ENCODE peak calls at places on chromosome 7, in five cellular contexts. N, A, M, L and T are unnamed samples.

GRCh38 chr7:34869016-34869415 is 168.3 kb downstream of the DPY19L1 start:
- DNase-seq in N (no peak), A (no peak), M (no peak), L (no peak), T (no peak)

GRCh38 chr7:4175346-4175973 is 506.6 kb upstream of the FOXK1 start:
- DNase-seq in N (no peak), A (no peak), M (no peak), L (no peak), T (no peak)

GRCh38 chr7:90595801-90596683 is at the start of gene CDK14:
- DNase-seq in N (no peak), A (no peak), M (peak; percentile 75), L (peak; percentile 25), T (peak; percentile 89)

GRCh38 chr7:158422551-158423189 is 165.0 kb downstream of the PTPRN2 start:
- DNase-seq in N (no peak), A (no peak), M (no peak), L (no peak), T (no peak)

GRCh38 chr7:30301751-30302150 is 17.4 kb downstream of the ZNRF2 start:
- DNase-seq in N (no peak), A (no peak), M (no peak), L (no peak), T (no peak)

GRCh38 chr7:35418716-35419425 is 165.0 kb upstream of the TBX20 start:
- DNase-seq in N (no peak), A (no peak), M (no peak), L (no peak), T (peak; percentile 56)

GRCh38 chr7:35596061-35596460 is 98.9 kb downstream of the HERPUD2 start:
- DNase-seq in N (no peak), A (no peak), M (peak; percentile 88), L (no peak), T (no peak)

GRCh38 chr7:36287371-36288241 is 102.1 kb upstream of the ANLN start:
- DNase-seq in N (no peak), A (no peak), M (no peak), L (no peak), T (no peak)

GRCh38 chr7:8065356-8065813 is 96.8 kb downstream of the GLCCI1 start:
- DNase-seq in N (no peak), A (no peak), M (peak; percentile 51), L (no peak), T (no peak)